ENCODE peak calls at places on chromosomes 3 and 15, in ten cellular contexts. E is AG08395, T is HL-60, W is T-helper 1 cell, M is posterior cingulate gyrus, A is heart right ventricle, Z is fibroblast of the conjunctiva, Y is fibroblast of pulmonary artery, L is DMS153, F is iris pigment epithelial cell. J is an unnamed sample.

GRCh38 chr3:193030276-193030675 is 112.6 kb upstream of the MB21D2 start:
- DNase-seq in E (no peak), T (no peak), W (no peak), M (no peak), A (no peak), Z (no peak), Y (peak; percentile 50), L (peak; percentile 57), F (peak; percentile 73), J (no peak)

GRCh38 chr3:71714595-71714994 is 10.6 kb downstream of the EIF4E3 start:
- DNase-seq in E (no peak), T (no peak), W (no peak), M (no peak), A (no peak), Z (no peak), Y (no peak), L (no peak), F (no peak), J (no peak)

GRCh38 chr3:110149763-110150162 is 812.4 kb upstream of the DPPA4 start:
- DNase-seq in E (no peak), T (no peak), W (no peak), M (no peak), A (no peak), Z (no peak), Y (no peak), L (no peak), F (peak; percentile 37), J (no peak)

GRCh38 chr3:81816473-81817260 is 55.2 kb upstream of the GBE1 start:
- DNase-seq in E (peak; percentile 7), T (no peak), W (no peak), M (no peak), A (no peak), Z (peak; percentile 53), Y (peak; percentile 22), L (no peak), F (peak; percentile 10), J (no peak)

GRCh38 chr3:171526869-171527268 is 66.7 kb upstream of the TNIK start:
- DNase-seq in E (peak; percentile 32), T (no peak), W (no peak), M (no peak), A (no peak), Z (peak; percentile 56), Y (peak; percentile 68), L (no peak), F (peak; percentile 94), J (no peak)

GRCh38 chr3:66107855-66108254 is 69.1 kb upstream of the MAGI1 start:
- DNase-seq in E (peak; percentile 66), T (no peak), W (no peak), M (no peak), A (peak; percentile 5), Z (peak; percentile 62), Y (peak; percentile 91), L (no peak), F (peak; percentile 73), J (no peak)

GRCh38 chr15:32652178-32652577 is 10.7 kb downstream of the SCG5 start:
- DNase-seq in E (no peak), T (no peak), W (no peak), M (no peak), A (no peak), Z (no peak), Y (no peak), L (no peak), F (no peak), J (no peak)

GRCh38 chr3:7410782-7411181 is 549.9 kb downstream of the GRM7 start:
- DNase-seq in E (no peak), T (no peak), W (no peak), M (no peak), A (no peak), Z (no peak), Y (no peak), L (no peak), F (no peak), J (peak; percentile 6)

GRCh38 chr3:12139111-12139511 is 19.6 kb downstream of the TIMP4 start:
- DNase-seq in E (peak; percentile 56), T (no peak), W (no peak), M (no peak), A (peak; percentile 39), Z (peak; percentile 82), Y (peak; percentile 89), L (no peak), F (peak; percentile 68), J (peak; percentile 66)

GRCh38 chr15:52050416-52050815 is 31.4 kb downstream of the MAPK6 start:
- DNase-seq in E (peak; percentile 29), T (no peak), W (no peak), M (no peak), A (no peak), Z (no peak), Y (peak; percentile 62), L (no peak), F (peak; percentile 66), J (no peak)

GRCh38 chr3:146972726-146973125 is 367.6 kb upstream of the PLSCR5 start:
- DNase-seq in E (peak; percentile 64), T (no peak), W (no peak), M (no peak), A (no peak), Z (no peak), Y (peak; percentile 53), L (no peak), F (peak; percentile 68), J (no peak)

GRCh38 chr3:80014576-80014975 is 246.8 kb upstream of the ROBO1 start:
- DNase-seq in E (no peak), T (no peak), W (no peak), M (no peak), A (no peak), Z (no peak), Y (peak; percentile 8), L (no peak), F (no peak), J (no peak)

GRCh38 chr3:44114142-44114541 is 127.5 kb upstream of the TOPAZ1 start:
- DNase-seq in E (peak; percentile 46), T (no peak), W (no peak), M (peak; percentile 80), A (peak; percentile 17), Z (no peak), Y (peak; percentile 22), L (no peak), F (peak; percentile 21), J (peak; percentile 58)

GRCh38 chr3:192819001-192819569 is 91.7 kb upstream of the FGF12 start:
- DNase-seq in E (peak; percentile 83), T (no peak), W (peak; percentile 14), M (no peak), A (no peak), Z (peak; percentile 40), Y (peak; percentile 84), L (no peak), F (peak; percentile 87), J (peak; percentile 25)

GRCh38 chr15:66233487-66234415 is 19.8 kb downstream of the MEGF11 start:
- DNase-seq in E (no peak), T (no peak), W (no peak), M (no peak), A (no peak), Z (peak; percentile 40), Y (no peak), L (no peak), F (peak; percentile 15), J (no peak)

J was measured in HT-29.